ENCODE peak calls at places on chromosomes 2 and 18, in six cellular contexts. Z is mucosa of descending colon, A is pancreas, U is left ventricle myocardium inferior, Y is psoas muscle, B is SJSA1. W is an unnamed sample. For H3K9me3, the result is how much of the 10 kb centered on the place peaks cover.

GRCh38 chr2:60479226-60480088 is 74.0 kb downstream of the BCL11A start:
- DNase-seq in Z (peak), Y (no peak), U (no peak), B (no peak), A (no peak), W (no peak)

GRCh38 chr18:21183670-21184069 is 58.4 kb upstream of the GREB1L start:
- DNase-seq in Y (no peak), U (no peak), B (no peak), A (no peak), Z (no peak), W (no peak)

GRCh38 chr2:110146183-110146944 is 30.7 kb upstream of the MALL start:
- DNase-seq in U (no peak), B (no peak), Z (no peak), A (no peak), Y (no peak), W (no peak)

GRCh38 chr2:153196378-153197058 is 282.0 kb downstream of the RPRM start:
- DNase-seq in A (no peak), U (no peak), Y (no peak), Z (no peak), B (no peak), W (no peak)

GRCh38 chr2:224444011-224444410 is 42.1 kb upstream of the FAM124B start:
- DNase-seq in Y (no peak), B (peak), A (no peak), Z (no peak), U (no peak), W (no peak)

GRCh38 chr2:51219468-51219867 is 187.5 kb upstream of the NRXN1 start:
- DNase-seq in B (peak), Y (no peak), A (no peak), U (no peak), Z (no peak), W (no peak)

GRCh38 chr18:67215686-67216085 is 300.8 kb downstream of the DSEL start:
- DNase-seq in Y (no peak), Z (no peak), B (no peak), U (no peak), A (no peak), W (no peak)

GRCh38 chr2:24050041-24050655 is 607 bp downstream of the FKBP1B start:
- DNase-seq in A (peak), Z (peak), B (peak), Y (peak), U (peak), W (peak)

GRCh38 chr2:20452551-20452950 is 5.7 kb downstream of the RHOB start:
- DNase-seq in Z (no peak), U (no peak), Y (no peak), B (peak), A (no peak), W (no peak)

GRCh38 chr18:79639072-79639829 is 40.4 kb upstream of the CTDP1 start:
- DNase-seq in A (no peak), B (no peak), U (no peak), Y (no peak), Z (no peak), W (no peak)

GRCh38 chr2:18209934-18210639 is 331.6 kb downstream of the KCNS3 start:
- DNase-seq in U (no peak), A (no peak), Y (no peak), B (peak), Z (no peak), W (no peak)

GRCh38 chr2:84846732-84847131 is 34.2 kb downstream of the TRABD2A start:
- DNase-seq in U (no peak), Z (peak), B (peak), Y (no peak), A (no peak), W (no peak)

GRCh38 chr2:119366161-119366648 is 429 bp downstream of the C2orf76 start:
- DNase-seq in B (no peak), U (no peak), A (no peak), Z (no peak), Y (no peak), W (no peak)

GRCh38 chr2:95121495-95122196 is at the start of gene MRPS5:
- DNase-seq in Z (peak), U (peak), B (peak), Y (peak), A (peak), W (peak)

GRCh38 chr2:180872256-180872655 is 108.1 kb upstream of the UBE2E3 start:
- DNase-seq in Z (no peak), U (no peak), A (no peak), B (no peak), Y (no peak), W (no peak)
- H3K9me3 ChIP-seq in Z (under half), U (under half), A (under half), B (under half), Y (under half), W (under half)

DNA sequence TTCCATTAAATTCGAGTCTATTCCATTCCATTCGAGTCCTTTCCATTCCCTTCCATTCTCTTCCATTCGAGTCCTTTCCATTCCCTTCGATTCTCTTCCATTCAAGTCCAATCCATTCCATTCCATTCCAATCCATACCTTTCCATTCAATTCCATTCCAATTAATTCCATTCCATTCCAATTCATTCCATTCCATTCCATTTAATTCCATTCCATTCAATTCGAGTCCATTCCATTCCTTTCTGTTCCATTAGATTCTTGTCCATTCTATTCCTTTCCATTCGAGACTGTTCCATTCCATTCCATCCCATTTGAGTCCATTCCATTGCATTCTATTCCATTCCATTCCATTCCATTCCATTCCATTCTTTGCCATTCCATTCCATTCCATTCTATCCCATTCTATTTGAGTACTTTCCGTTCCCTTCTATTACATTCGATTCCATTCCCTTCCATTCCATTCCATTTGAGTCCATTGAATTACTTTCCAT is 1130.0 kb downstream of the RPIA start:
- DNase-seq in A (no peak), Y (no peak), Z (no peak), B (no peak), U (no peak), W (no peak)
- H3K9me3 ChIP-seq in A (under half), Y (under half), Z (half or more), B (under half), U (under half), W (under half)

GRCh38 chr2:6139916-6140315 is 447.7 kb downstream of the SOX11 start:
- DNase-seq in U (no peak), Y (no peak), Z (no peak), A (no peak), B (no peak), W (no peak)
- H3K9me3 ChIP-seq in U (under half), Y (under half), Z (under half), A (under half), B (under half), W (under half)

DNA sequence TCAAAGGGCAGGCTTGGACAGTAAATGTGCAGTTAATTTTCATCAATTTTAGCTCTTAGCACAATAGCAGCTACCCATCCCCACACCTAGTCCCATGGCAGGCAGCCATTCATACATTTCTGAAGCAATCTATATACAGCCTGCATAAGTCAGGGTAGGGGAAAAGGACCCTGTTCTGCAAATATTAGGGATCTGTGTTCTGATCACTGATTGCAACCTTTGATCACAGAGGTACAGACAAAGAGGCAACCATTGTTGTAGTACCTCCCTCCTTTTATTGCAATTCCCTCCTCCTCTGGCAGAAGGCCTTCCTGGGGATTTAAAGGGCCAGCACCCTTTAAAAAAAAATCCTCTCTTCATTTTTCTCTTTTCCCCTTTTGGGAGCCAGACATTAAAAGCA is 58.3 kb downstream of the KANSL1L start:
- DNase-seq in B (no peak), U (no peak), Z (no peak), A (no peak), Y (no peak), W (no peak)
- H3K9me3 ChIP-seq in B (under half), U (under half), Z (under half), A (under half), Y (under half), W (under half)

GRCh38 chr2:150192701-150193100 is 294.8 kb downstream of the RND3 start:
- DNase-seq in U (no peak), Z (no peak), B (no peak), A (no peak), Y (no peak), W (no peak)
- H3K9me3 ChIP-seq in U (under half), Z (under half), B (under half), A (under half), Y (under half), W (under half)

DNA sequence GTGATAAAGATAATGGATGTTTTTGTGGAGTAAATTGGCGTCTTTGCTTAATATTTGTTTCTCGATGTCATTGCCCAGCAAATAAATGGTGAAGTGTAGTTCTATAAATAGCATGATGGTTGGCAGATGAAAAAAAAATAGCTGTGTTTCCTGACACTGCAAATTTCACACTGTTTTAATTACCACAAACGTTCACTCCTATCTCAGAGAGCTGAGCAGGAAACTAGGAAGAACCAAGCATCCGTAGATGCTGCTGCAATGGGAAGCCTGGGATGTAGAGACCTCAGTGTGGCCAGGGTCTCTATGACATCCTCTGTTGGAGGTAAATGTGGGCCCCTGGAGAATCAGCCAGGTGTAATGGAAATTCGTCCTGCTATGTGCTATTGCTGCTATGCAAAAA is 183.1 kb downstream of the CYRIA start:
- DNase-seq in Z (no peak), B (no peak), A (no peak), U (no peak), Y (no peak), W (no peak)
- H3K9me3 ChIP-seq in Z (under half), B (under half), A (under half), U (under half), Y (under half), W (under half)

GRCh38 chr2:6846540-6846939 is 19.2 kb downstream of the CMPK2 start:
- DNase-seq in U (no peak), Y (no peak), A (no peak), Z (no peak), B (no peak), W (no peak)
- H3K9me3 ChIP-seq in U (half or more), Y (half or more), A (under half), Z (half or more), B (under half), W (under half)

DNA sequence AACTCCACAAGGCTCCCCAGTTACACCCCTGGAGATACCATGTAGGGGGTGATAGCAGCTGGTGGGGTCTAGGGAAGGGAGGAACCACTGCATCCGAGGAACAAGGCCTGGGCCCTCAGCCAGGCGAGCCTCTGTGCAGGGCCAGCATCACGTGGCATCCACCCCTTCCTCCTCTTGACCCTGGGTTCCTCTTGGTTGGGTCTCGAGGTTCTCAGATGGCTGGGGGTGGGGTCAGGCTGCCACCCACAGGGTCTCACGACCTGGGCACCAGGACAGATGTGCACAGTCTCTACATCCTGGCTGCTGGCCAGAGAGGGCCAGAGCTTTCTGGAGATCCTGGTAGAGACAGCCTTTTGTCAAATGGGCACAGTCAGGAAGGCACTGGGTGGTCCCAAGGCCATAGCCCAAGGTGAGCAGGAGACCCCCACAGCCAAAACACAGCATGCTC is 10.4 kb downstream of the HS6ST1 start:
- DNase-seq in Y (peak), A (peak), U (peak), B (no peak), Z (peak), W (peak)
- H3K9me3 ChIP-seq in Y (under half), A (under half), U (under half), B (under half), Z (under half), W (under half)

DNA sequence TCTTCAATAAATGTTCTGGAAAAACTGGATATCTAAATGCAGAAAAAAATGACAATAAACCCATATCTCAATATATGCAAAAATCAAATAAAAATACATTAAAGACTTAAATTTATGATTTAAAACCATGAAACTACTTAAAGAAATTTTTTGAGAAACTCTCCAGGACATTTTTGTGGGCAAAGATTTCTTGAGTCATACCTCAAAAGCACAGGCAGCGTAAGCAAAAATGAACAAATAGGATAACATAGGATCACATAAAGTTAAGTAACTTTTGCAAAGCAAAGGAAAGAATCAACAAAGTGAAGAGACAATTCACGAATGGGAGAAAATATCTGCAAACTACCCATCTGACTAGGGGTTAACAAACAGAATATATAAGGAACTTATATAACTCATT is 1545.5 kb downstream of the SUCLG1 start:
- DNase-seq in Z (no peak), A (no peak), Y (no peak), U (no peak), B (no peak), W (no peak)
- H3K9me3 ChIP-seq in Z (under half), A (under half), Y (under half), U (under half), B (under half), W (under half)

W was measured in T-helper 17 cell.